ENCODE peak calls at places on chromosome 22, in five cellular contexts. O is body of pancreas, S is endodermal cell, K is MM.1S, U is mammary epithelial cell. D is an unnamed sample.

GRCh38 chr22:25131198-25131887 is 68.3 kb upstream of the CRYBB3 start:
- DNase-seq in O (peak), S (no peak), K (no peak), U (no peak), D (no peak)

GRCh38 chr22:39256186-39256552 is 11.4 kb upstream of the PDGFB start:
- DNase-seq in O (no peak), S (no peak), K (no peak), U (no peak), D (no peak)

GRCh38 chr22:46829140-46829891 is 66.9 kb downstream of the TBC1D22A start:
- DNase-seq in O (no peak), S (peak), K (no peak), U (peak), D (peak)

GRCh38 chr22:38775656-38776055 is 18.3 kb downstream of the DNAL4 start:
- DNase-seq in O (no peak), S (no peak), K (no peak), U (no peak), D (no peak)

GRCh38 chr22:17087176-17088131 is 2.7 kb downstream of the IL17RA start:
- DNase-seq in O (no peak), S (peak), K (peak), U (no peak), D (no peak)

GRCh38 chr22:37794376-37794775 is 13.4 kb upstream of the GCAT start:
- DNase-seq in O (no peak), S (no peak), K (no peak), U (no peak), D (no peak)

GRCh38 chr22:22717723-22718122 is 73.3 kb downstream of the GGTLC2 start:
- DNase-seq in O (no peak), S (no peak), K (no peak), U (no peak), D (no peak)

GRCh38 chr22:43081968-43082367 is 7.2 kb downstream of the TTLL1 start:
- DNase-seq in O (no peak), S (no peak), K (no peak), U (no peak), D (no peak)

GRCh38 chr22:45459235-45459634 is 43.4 kb upstream of the FBLN1 start:
- DNase-seq in O (no peak), S (no peak), K (no peak), U (no peak), D (no peak)

GRCh38 chr22:35454416-35455054 is 54.6 kb downstream of the MCM5 start:
- DNase-seq in O (no peak), S (no peak), K (no peak), U (no peak), D (no peak)

GRCh38 chr22:41943661-41944209 is 3.2 kb downstream of the CENPM start:
- DNase-seq in O (no peak), S (no peak), K (no peak), U (no peak), D (no peak)

GRCh38 chr22:40605676-40606250 is 30.8 kb downstream of the MRTFA start:
- DNase-seq in O (no peak), S (no peak), K (no peak), U (no peak), D (no peak)

GRCh38 chr22:36332623-36333331 is 55.0 kb downstream of the MYH9 start:
- DNase-seq in O (peak), S (peak), K (peak), U (peak), D (no peak)

GRCh38 chr22:35463231-35463933 is 63.4 kb downstream of the MCM5 start:
- DNase-seq in O (no peak), S (no peak), K (no peak), U (no peak), D (no peak)

GRCh38 chr22:30444632-30445437 is 19.3 kb downstream of the MTFP1 start:
- DNase-seq in O (peak), S (peak), K (peak), U (peak), D (no peak)

GRCh38 chr22:18031670-18032454 is 7.5 kb upstream of the MICAL3 start:
- DNase-seq in O (peak), S (no peak), K (no peak), U (peak), D (peak)

GRCh38 chr22:31244044-31244942 is 32.2 kb downstream of the LIMK2 start:
- DNase-seq in O (no peak), S (peak), K (no peak), U (peak), D (peak)

GRCh38 chr22:24894998-24895397 is 51.5 kb downstream of the LHFPL7 start:
- DNase-seq in O (peak), S (no peak), K (peak), U (peak), D (peak)

GRCh38 chr22:39003165-39003638 is 10.9 kb upstream of the APOBEC3C start:
- DNase-seq in O (peak), S (peak), K (peak), U (peak), D (no peak)

GRCh38 chr22:47850644-47851151 is 1088.2 kb downstream of the TBC1D22A start:
- DNase-seq in O (no peak), S (no peak), K (no peak), U (no peak), D (no peak)

GRCh38 chr22:20424553-20424936 is 13.1 kb downstream of the SCARF2 start:
- DNase-seq in O (no peak), S (no peak), K (no peak), U (no peak), D (no peak)

GRCh38 chr22:29702931-29703594 is 16.7 kb upstream of the CABP7 start:
- DNase-seq in O (peak), S (no peak), K (no peak), U (no peak), D (no peak)

GRCh38 chr22:41517172-41518047 is 26.9 kb downstream of the POLR3H start:
- DNase-seq in O (peak), S (peak), K (no peak), U (peak), D (peak)

GRCh38 chr22:30921108-30921507 is 47.5 kb downstream of the MORC2 start:
- DNase-seq in O (no peak), S (no peak), K (no peak), U (peak), D (no peak)

GRCh38 chr22:46606886-46607285 is 13.3 kb upstream of the GRAMD4 start:
- DNase-seq in O (no peak), S (no peak), K (no peak), U (no peak), D (no peak)

GRCh38 chr22:29346659-29347058 is 31.2 kb upstream of the RASL10A start:
- DNase-seq in O (no peak), S (no peak), K (no peak), U (no peak), D (no peak)

DNA sequence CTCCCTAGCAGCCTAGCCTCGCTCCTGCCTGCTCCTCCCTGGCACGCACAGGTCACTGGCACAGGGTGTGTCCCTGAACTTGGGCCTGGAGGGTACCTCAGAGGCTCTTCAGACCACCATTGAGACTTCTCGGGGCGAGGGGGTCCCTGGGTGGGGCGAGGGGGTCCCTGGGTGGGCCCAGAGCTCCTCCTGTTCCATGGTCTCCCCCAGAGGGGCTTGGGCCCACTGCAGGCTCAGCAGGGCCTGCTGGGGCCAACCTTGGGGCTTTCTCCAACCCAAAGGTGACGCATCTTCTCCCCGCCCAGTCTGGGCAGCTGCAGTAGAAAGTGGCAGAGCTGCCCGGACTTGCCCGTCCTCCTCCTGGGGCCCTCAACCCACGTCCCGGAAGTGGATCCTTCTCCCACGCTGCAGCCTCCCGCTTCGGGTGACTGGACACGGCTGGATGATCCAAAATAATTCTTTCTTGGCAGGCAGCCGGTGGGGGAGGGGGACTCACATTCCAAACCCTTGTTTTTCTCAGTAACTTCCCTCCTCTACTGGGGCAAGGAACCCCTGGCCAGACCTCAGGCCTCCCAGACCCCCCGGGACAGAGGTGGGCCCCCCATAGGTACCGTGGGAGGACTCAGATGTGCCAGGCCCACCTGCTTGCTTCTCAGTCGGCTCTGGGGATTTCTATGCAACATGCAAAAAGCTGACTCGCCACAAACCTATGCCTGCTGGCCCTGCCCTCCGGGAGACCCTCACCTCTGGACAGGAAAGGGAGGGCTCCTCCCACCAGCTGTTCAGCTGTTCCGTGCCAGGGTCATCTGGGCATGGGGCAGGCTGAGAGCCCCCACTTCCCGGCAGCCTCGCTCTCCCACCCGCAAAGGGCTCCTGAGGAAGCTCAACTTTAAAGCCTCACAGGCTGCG is 1.5 kb downstream of the PLXNB2 start:
- DNase-seq in O (peak), S (peak), K (no peak), U (peak), D (peak)
- TF ChIP-seq CTCF in O (no peak), S (no peak), K (no peak), U (no peak), D (no peak)

GRCh38 chr22:49546811-49547585 is 280.7 kb downstream of the BRD1 start:
- DNase-seq in O (peak), S (peak), K (no peak), U (no peak), D (no peak)

GRCh38 chr22:49541451-49542230 is 286.0 kb downstream of the BRD1 start:
- DNase-seq in O (peak), S (peak), K (no peak), U (no peak), D (no peak)

GRCh38 chr22:49543876-49544275 is 283.8 kb downstream of the BRD1 start:
- DNase-seq in O (no peak), S (no peak), K (no peak), U (no peak), D (no peak)

GRCh38 chr22:49545606-49546005 is 282.1 kb downstream of the BRD1 start:
- DNase-seq in O (no peak), S (no peak), K (no peak), U (no peak), D (no peak)

GRCh38 chr22:49544286-49544685 is 283.4 kb downstream of the BRD1 start:
- DNase-seq in O (no peak), S (peak), K (no peak), U (no peak), D (no peak)
- TF ChIP-seq CTCF in O (no peak), S (no peak), K (no peak), U (no peak), D (no peak)

DNA sequence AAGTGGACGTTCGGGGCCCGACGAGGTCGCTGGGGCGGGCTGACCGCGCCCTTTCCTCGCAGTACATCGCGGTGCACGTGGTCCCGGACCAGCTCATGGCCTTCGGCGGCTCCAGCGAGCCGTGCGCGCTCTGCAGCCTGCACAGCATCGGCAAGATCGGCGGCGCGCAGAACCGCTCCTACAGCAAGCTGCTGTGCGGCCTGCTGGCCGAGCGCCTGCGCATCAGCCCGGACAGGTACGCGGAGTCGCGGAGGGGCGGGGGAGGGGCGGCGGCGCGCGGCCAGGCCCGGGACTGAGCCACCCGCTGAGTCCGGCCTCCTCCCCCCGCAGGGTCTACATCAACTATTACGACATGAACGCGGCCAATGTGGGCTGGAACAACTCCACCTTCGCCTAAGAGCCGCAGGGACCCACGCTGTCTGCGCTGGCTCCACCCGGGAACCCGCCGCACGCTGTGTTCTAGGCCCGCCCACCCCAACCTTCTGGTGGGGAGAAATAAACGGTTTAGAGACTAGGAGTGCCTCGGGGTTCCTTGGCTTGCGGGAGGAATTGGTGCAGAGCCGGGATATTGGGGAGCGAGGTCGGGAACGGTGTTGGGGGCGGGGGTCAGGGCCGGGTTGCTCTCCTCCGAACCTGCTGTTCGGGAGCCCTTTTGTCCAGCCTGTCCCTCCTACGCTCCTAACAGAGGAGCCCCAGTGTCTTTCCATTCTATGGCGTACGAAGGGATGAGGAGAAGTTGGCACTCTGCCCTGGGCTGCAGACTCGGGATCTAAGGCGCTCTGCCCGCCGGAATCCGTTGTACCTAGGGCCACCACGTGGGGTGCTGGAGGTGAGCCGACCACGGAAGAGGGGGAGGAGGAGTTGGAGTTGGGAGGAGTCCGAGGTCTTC is 771 bp downstream of the MIF start:
- DNase-seq in O (peak), S (peak), K (peak), U (peak), D (peak)
- TF ChIP-seq CTCF in O (no peak), S (peak), K (peak), U (peak), D (peak)

DNA sequence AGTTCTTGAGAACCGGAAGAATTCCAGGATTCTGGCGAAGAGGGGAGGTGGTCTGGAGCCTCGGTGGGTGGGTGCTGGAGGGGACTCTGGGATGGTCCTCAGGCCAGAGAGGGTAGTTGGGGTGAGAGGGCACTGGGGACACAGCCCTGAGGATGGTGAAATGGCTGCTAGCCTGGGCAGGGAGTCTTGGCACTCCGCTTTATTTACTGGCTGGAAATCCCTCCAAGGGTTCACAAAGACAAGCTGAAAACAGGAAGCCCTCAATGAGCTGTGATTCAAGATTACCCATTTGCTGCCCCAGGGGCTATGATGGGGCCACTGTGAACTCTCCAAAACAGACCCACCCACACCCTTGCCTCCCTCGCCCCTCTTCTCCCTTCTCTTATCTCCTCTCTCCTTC is 71.9 kb downstream of the FBXO7 start:
- DNase-seq in O (no peak), S (no peak), K (no peak), U (no peak), D (no peak)
- TF ChIP-seq CTCF in O (no peak), S (no peak), K (no peak), U (no peak), D (no peak)

D was measured in kidney epithelial cell.